ENCODE peak calls at places on chromosome 21, in seven cellular contexts. One of them, this sample, is unnamed.

GRCh38 chr21:33259995-33260394 is 6.2 kb upstream of the IL10RB start:
- DNase-seq in AG04450: no peak
- DNase-seq in HFF-Myc: no peak
- DNase-seq in testis: no peak
- DNase-seq in BJ: no peak
- DNase-seq in cardiac muscle cell: no peak
- DNase-seq in astrocyte of the cerebellum: no peak
- DNase-seq in this sample: no peak

GRCh38 chr21:16195896-16196443 is 466.2 kb downstream of the USP25 start:
- DNase-seq in AG04450: no peak
- DNase-seq in HFF-Myc: no peak
- DNase-seq in testis: no peak
- DNase-seq in BJ: no peak
- DNase-seq in cardiac muscle cell: no peak
- DNase-seq in astrocyte of the cerebellum: no peak
- DNase-seq in this sample: no peak

GRCh38 chr21:32826317-32827167 is 55.0 kb upstream of the PAXBP1 start:
- DNase-seq in AG04450: peak; percentile 20
- DNase-seq in HFF-Myc: peak; percentile 39
- DNase-seq in testis: peak; percentile 71
- DNase-seq in BJ: no peak
- DNase-seq in cardiac muscle cell: peak; percentile 68
- DNase-seq in astrocyte of the cerebellum: peak; percentile 35
- DNase-seq in this sample: no peak

GRCh38 chr21:21457077-21457476 is 458.9 kb downstream of the NCAM2 start:
- DNase-seq in AG04450: no peak
- DNase-seq in HFF-Myc: no peak
- DNase-seq in testis: peak; percentile 17
- DNase-seq in BJ: no peak
- DNase-seq in cardiac muscle cell: no peak
- DNase-seq in astrocyte of the cerebellum: no peak
- DNase-seq in this sample: no peak

GRCh38 chr21:36806103-36806502 is 107.2 kb downstream of the SIM2 start:
- DNase-seq in AG04450: no peak
- DNase-seq in HFF-Myc: no peak
- DNase-seq in testis: no peak
- DNase-seq in BJ: no peak
- DNase-seq in cardiac muscle cell: no peak
- DNase-seq in astrocyte of the cerebellum: no peak
- DNase-seq in this sample: no peak

GRCh38 chr21:36610201-36610600 is 88.7 kb upstream of the SIM2 start:
- DNase-seq in AG04450: no peak
- DNase-seq in HFF-Myc: no peak
- DNase-seq in testis: no peak
- DNase-seq in BJ: no peak
- DNase-seq in cardiac muscle cell: no peak
- DNase-seq in astrocyte of the cerebellum: no peak
- DNase-seq in this sample: no peak

GRCh38 chr21:35159881-35160280 is 110.8 kb upstream of the RUNX1 start:
- DNase-seq in AG04450: no peak
- DNase-seq in HFF-Myc: peak; percentile 20
- DNase-seq in testis: no peak
- DNase-seq in BJ: no peak
- DNase-seq in cardiac muscle cell: no peak
- DNase-seq in astrocyte of the cerebellum: no peak
- DNase-seq in this sample: no peak

GRCh38 chr21:32548978-32549377 is 36.3 kb downstream of the TCP10L start:
- DNase-seq in AG04450: no peak
- DNase-seq in HFF-Myc: no peak
- DNase-seq in testis: no peak
- DNase-seq in BJ: no peak
- DNase-seq in cardiac muscle cell: no peak
- DNase-seq in astrocyte of the cerebellum: no peak
- DNase-seq in this sample: no peak

GRCh38 chr21:40595806-40596205 is 251.2 kb downstream of the DSCAM start:
- DNase-seq in AG04450: no peak
- DNase-seq in HFF-Myc: no peak
- DNase-seq in testis: no peak
- DNase-seq in BJ: no peak
- DNase-seq in cardiac muscle cell: no peak
- DNase-seq in astrocyte of the cerebellum: no peak
- DNase-seq in this sample: no peak

GRCh38 chr21:40846566-40847411 is at the start of gene DSCAM:
- DNase-seq in AG04450: no peak
- DNase-seq in HFF-Myc: no peak
- DNase-seq in testis: peak; percentile 22
- DNase-seq in BJ: no peak
- DNase-seq in cardiac muscle cell: peak; percentile 34
- DNase-seq in astrocyte of the cerebellum: no peak
- DNase-seq in this sample: no peak

GRCh38 chr21:34944015-34944755 is 104.9 kb downstream of the RUNX1 start:
- DNase-seq in AG04450: no peak
- DNase-seq in HFF-Myc: no peak
- DNase-seq in testis: no peak
- DNase-seq in BJ: no peak
- DNase-seq in cardiac muscle cell: no peak
- DNase-seq in astrocyte of the cerebellum: no peak
- DNase-seq in this sample: no peak

GRCh38 chr21:28283652-28284490 is 708.8 kb downstream of the LTN1 start:
- DNase-seq in AG04450: peak; percentile 75
- DNase-seq in HFF-Myc: peak; percentile 35
- DNase-seq in testis: no peak
- DNase-seq in BJ: peak; percentile 70
- DNase-seq in cardiac muscle cell: peak; percentile 70
- DNase-seq in astrocyte of the cerebellum: peak; percentile 82
- DNase-seq in this sample: peak; percentile 93

GRCh38 chr21:46604975-46605758 is at the start of gene S100B:
- DNase-seq in AG04450: no peak
- DNase-seq in HFF-Myc: no peak
- DNase-seq in testis: no peak
- DNase-seq in BJ: no peak
- DNase-seq in cardiac muscle cell: peak; percentile 14
- DNase-seq in astrocyte of the cerebellum: no peak
- DNase-seq in this sample: no peak

GRCh38 chr21:17438642-17439041 is 74.2 kb upstream of the CXADR start:
- DNase-seq in AG04450: no peak
- DNase-seq in HFF-Myc: no peak
- DNase-seq in testis: no peak
- DNase-seq in BJ: no peak
- DNase-seq in cardiac muscle cell: peak; percentile 13
- DNase-seq in astrocyte of the cerebellum: no peak
- DNase-seq in this sample: no peak

GRCh38 chr21:16514316-16514715 is 784.5 kb downstream of the USP25 start:
- DNase-seq in AG04450: no peak
- DNase-seq in HFF-Myc: no peak
- DNase-seq in testis: no peak
- DNase-seq in BJ: no peak
- DNase-seq in cardiac muscle cell: no peak
- DNase-seq in astrocyte of the cerebellum: peak; percentile 86
- DNase-seq in this sample: no peak

GRCh38 chr21:46104104-46104503 is 6.2 kb downstream of the COL6A2 start:
- DNase-seq in AG04450: no peak
- DNase-seq in HFF-Myc: no peak
- DNase-seq in testis: no peak
- DNase-seq in BJ: no peak
- DNase-seq in cardiac muscle cell: no peak
- DNase-seq in astrocyte of the cerebellum: no peak
- DNase-seq in this sample: no peak

GRCh38 chr21:33011462-33011861 is 14.3 kb upstream of the OLIG2 start:
- DNase-seq in AG04450: peak; percentile 16
- DNase-seq in HFF-Myc: peak; percentile 21
- DNase-seq in testis: no peak
- DNase-seq in BJ: no peak
- DNase-seq in cardiac muscle cell: no peak
- DNase-seq in astrocyte of the cerebellum: no peak
- DNase-seq in this sample: peak; percentile 16

GRCh38 chr21:35833991-35834390 is 226.3 kb downstream of the SETD4 start:
- DNase-seq in AG04450: no peak
- DNase-seq in HFF-Myc: no peak
- DNase-seq in testis: no peak
- DNase-seq in BJ: no peak
- DNase-seq in cardiac muscle cell: no peak
- DNase-seq in astrocyte of the cerebellum: no peak
- DNase-seq in this sample: no peak

GRCh38 chr21:23949493-23949892 is 1657.8 kb downstream of the MRPL39 start:
- DNase-seq in AG04450: no peak
- DNase-seq in HFF-Myc: no peak
- DNase-seq in testis: no peak
- DNase-seq in BJ: no peak
- DNase-seq in cardiac muscle cell: no peak
- DNase-seq in astrocyte of the cerebellum: no peak
- DNase-seq in this sample: no peak

GRCh38 chr21:35651166-35651565 is 409.2 kb downstream of the SETD4 start:
- DNase-seq in AG04450: no peak
- DNase-seq in HFF-Myc: no peak
- DNase-seq in testis: no peak
- DNase-seq in BJ: no peak
- DNase-seq in cardiac muscle cell: no peak
- DNase-seq in astrocyte of the cerebellum: no peak
- DNase-seq in this sample: no peak

DNA sequence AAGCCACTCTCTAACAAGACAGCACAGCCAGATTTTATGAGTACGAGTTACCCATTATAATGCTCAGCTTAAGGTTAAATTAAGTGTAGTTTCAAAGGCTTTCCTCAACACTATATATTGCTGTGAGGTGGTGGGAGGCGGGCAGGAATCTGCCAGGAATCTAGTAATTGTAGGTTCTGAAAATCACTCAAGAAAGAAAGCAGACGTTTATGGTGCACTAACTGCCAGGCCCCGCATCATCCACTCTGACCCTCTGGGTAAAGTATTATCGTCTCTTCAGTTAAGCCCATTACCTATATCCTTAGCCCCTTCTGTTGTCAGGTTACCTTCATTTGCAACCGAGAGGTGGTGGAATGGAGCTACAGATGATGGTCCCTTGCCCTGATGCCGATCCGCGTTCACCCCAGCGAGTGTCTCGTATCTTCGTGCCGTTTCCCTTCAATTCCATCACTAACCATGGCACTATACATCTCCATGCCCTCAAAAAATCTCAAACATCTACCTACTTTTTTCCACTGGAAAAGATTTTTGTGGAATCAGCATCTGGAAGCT is 12.4 kb downstream of the HMGN1 start:
- DNase-seq in AG04450: no peak
- DNase-seq in HFF-Myc: no peak
- DNase-seq in testis: no peak
- DNase-seq in BJ: no peak
- DNase-seq in cardiac muscle cell: no peak
- DNase-seq in astrocyte of the cerebellum: no peak
- DNase-seq in this sample: no peak
- TF ChIP-seq CTCF in AG04450: no peak
- TF ChIP-seq CTCF in HFF-Myc: no peak
- TF ChIP-seq CTCF in testis: no peak
- TF ChIP-seq CTCF in BJ: no peak
- TF ChIP-seq CTCF in cardiac muscle cell: no peak
- TF ChIP-seq CTCF in astrocyte of the cerebellum: no peak
- TF ChIP-seq CTCF in this sample: no peak

GRCh38 chr21:25967566-25968438 is 202.8 kb downstream of the APP start:
- DNase-seq in AG04450: no peak
- DNase-seq in HFF-Myc: no peak
- DNase-seq in testis: no peak
- DNase-seq in BJ: no peak
- DNase-seq in cardiac muscle cell: no peak
- DNase-seq in astrocyte of the cerebellum: no peak
- DNase-seq in this sample: no peak

GRCh38 chr21:25964926-25965325 is 205.6 kb downstream of the APP start:
- DNase-seq in AG04450: no peak
- DNase-seq in HFF-Myc: no peak
- DNase-seq in testis: no peak
- DNase-seq in BJ: no peak
- DNase-seq in cardiac muscle cell: no peak
- DNase-seq in astrocyte of the cerebellum: no peak
- DNase-seq in this sample: no peak

GRCh38 chr21:25974937-25975336 is 195.6 kb downstream of the APP start:
- DNase-seq in AG04450: no peak
- DNase-seq in HFF-Myc: no peak
- DNase-seq in testis: peak; percentile 28
- DNase-seq in BJ: no peak
- DNase-seq in cardiac muscle cell: no peak
- DNase-seq in astrocyte of the cerebellum: no peak
- DNase-seq in this sample: no peak

GRCh38 chr21:25966308-25966707 is 204.3 kb downstream of the APP start:
- DNase-seq in AG04450: no peak
- DNase-seq in HFF-Myc: no peak
- DNase-seq in testis: no peak
- DNase-seq in BJ: no peak
- DNase-seq in cardiac muscle cell: no peak
- DNase-seq in astrocyte of the cerebellum: no peak
- DNase-seq in this sample: no peak

GRCh38 chr21:25970254-25970930 is 200.2 kb downstream of the APP start:
- DNase-seq in AG04450: no peak
- DNase-seq in HFF-Myc: no peak
- DNase-seq in testis: peak; percentile 72
- DNase-seq in BJ: no peak
- DNase-seq in cardiac muscle cell: no peak
- DNase-seq in astrocyte of the cerebellum: no peak
- DNase-seq in this sample: no peak
- H3K4me3 ChIP-seq in AG04450: no peak overlapping the region
- H3K4me3 ChIP-seq in HFF-Myc: no peak overlapping the region
- H3K4me3 ChIP-seq in testis: no peak overlapping the region
- H3K4me3 ChIP-seq in BJ: no peak overlapping the region
- H3K4me3 ChIP-seq in cardiac muscle cell: no peak overlapping the region
- H3K4me3 ChIP-seq in astrocyte of the cerebellum: no peak overlapping the region
- H3K4me3 ChIP-seq in this sample: no peak overlapping the region

GRCh38 chr21:42319851-42320602 is 4.8 kb upstream of the TFF3 start:
- DNase-seq in AG04450: no peak
- DNase-seq in HFF-Myc: no peak
- DNase-seq in testis: no peak
- DNase-seq in BJ: no peak
- DNase-seq in cardiac muscle cell: no peak
- DNase-seq in astrocyte of the cerebellum: no peak
- DNase-seq in this sample: no peak
- TF ChIP-seq CTCF in AG04450: no peak
- TF ChIP-seq CTCF in HFF-Myc: no peak
- TF ChIP-seq CTCF in testis: no peak
- TF ChIP-seq CTCF in BJ: no peak
- TF ChIP-seq CTCF in cardiac muscle cell: no peak
- TF ChIP-seq CTCF in astrocyte of the cerebellum: no peak
- TF ChIP-seq CTCF in this sample: no peak

DNA sequence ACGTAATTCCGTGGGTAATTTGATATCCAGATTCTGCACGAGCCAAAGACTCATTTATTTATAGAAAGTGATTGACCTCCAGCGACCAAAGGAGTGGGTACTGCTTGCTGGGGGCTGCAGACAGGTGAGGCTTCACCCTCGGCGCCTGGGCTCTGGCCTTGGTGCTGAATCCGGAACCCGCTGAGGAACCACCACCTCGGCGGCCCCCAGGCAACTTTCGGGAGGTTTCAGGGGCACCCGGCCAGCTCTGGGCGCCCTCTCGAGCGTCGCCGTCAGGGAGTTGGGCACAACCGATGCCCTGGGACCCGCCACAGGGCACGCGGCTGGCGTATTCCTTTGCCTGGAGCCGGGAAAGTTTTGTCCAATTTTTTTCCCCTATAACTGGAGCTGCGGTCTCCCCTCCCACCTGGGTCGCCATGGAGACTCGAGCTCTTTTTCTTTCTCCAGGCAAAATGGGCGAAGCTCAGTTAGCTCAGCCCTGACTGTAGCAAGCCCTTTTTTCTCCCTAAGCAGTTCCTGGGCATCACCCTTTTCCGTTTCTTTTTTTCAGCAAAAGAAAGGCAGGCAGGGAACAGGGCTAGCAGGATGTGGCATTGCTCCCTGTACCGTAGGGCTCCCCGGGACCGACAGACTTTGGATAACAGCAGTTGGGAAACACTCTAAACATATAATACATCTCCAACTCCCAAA is 1.9 kb downstream of the KCNJ6 start:
- DNase-seq in AG04450: no peak
- DNase-seq in HFF-Myc: no peak
- DNase-seq in testis: peak; percentile 30
- DNase-seq in BJ: no peak
- DNase-seq in cardiac muscle cell: peak; percentile 84
- DNase-seq in astrocyte of the cerebellum: no peak
- DNase-seq in this sample: no peak
- H3K4me3 ChIP-seq in AG04450: no peak overlapping the region
- H3K4me3 ChIP-seq in HFF-Myc: no peak overlapping the region
- H3K4me3 ChIP-seq in testis: no peak overlapping the region
- H3K4me3 ChIP-seq in BJ: no peak overlapping the region
- H3K4me3 ChIP-seq in cardiac muscle cell: no peak overlapping the region
- H3K4me3 ChIP-seq in astrocyte of the cerebellum: peak overlapping the region; percentile 13
- H3K4me3 ChIP-seq in this sample: no peak overlapping the region

This sample was measured in AG09309.